ENCODE peak calls at places on chromosomes 16 and 17, in four cellular contexts. Z is ascending aorta, G is astrocyte of the spinal cord, H is mesothelial cell of epicardium. S is an unnamed sample.

GRCh38 chr17:61947367-61948078 is 19.7 kb upstream of the INTS2 start:
- DNase-seq in Z (no peak), G (no peak), H (no peak), S (no peak)

GRCh38 chr16:1314399-1315068 is 5.1 kb downstream of the UBE2I start:
- DNase-seq in Z (no peak), G (no peak), H (no peak), S (no peak)

GRCh38 chr16:74667215-74667765 is 613 bp upstream of the RFWD3 start:
- DNase-seq in Z (no peak), G (peak), H (no peak), S (peak)

GRCh38 chr17:42803074-42803883 is 4.6 kb downstream of the CNTD1 start:
- DNase-seq in Z (no peak), G (peak), H (no peak), S (no peak)

GRCh38 chr16:85529489-85530369 is 83.4 kb upstream of the GSE1 start:
- DNase-seq in Z (no peak), G (no peak), H (no peak), S (no peak)

GRCh38 chr16:90035902-90036301 is 16.6 kb upstream of the DBNDD1 start:
- DNase-seq in Z (no peak), G (peak), H (no peak), S (no peak)

GRCh38 chr17:72725432-72726068 is 366.9 kb downstream of the SLC39A11 start:
- DNase-seq in Z (no peak), G (peak), H (peak), S (peak)

GRCh38 chr17:31803494-31804213 is 55.4 kb downstream of the COPRS start:
- DNase-seq in Z (no peak), G (no peak), H (no peak), S (no peak)

GRCh38 chr17:44911133-44912001 is 3.9 kb downstream of the GFAP start:
- DNase-seq in Z (no peak), G (peak), H (no peak), S (peak)

GRCh38 chr17:32772453-32773025 is 104.4 kb downstream of the MYO1D start:
- DNase-seq in Z (no peak), G (no peak), H (no peak), S (no peak)

GRCh38 chr17:31581022-31581483 is 189.6 kb downstream of the RAB11FIP4 start:
- DNase-seq in Z (no peak), G (peak), H (no peak), S (peak)

GRCh38 chr16:12131755-12132154 is 155.2 kb downstream of the SNX29 start:
- DNase-seq in Z (no peak), G (no peak), H (no peak), S (no peak)
- TF ChIP-seq CTCF in Z (no peak), G (no peak), H (no peak), S (no peak)

DNA sequence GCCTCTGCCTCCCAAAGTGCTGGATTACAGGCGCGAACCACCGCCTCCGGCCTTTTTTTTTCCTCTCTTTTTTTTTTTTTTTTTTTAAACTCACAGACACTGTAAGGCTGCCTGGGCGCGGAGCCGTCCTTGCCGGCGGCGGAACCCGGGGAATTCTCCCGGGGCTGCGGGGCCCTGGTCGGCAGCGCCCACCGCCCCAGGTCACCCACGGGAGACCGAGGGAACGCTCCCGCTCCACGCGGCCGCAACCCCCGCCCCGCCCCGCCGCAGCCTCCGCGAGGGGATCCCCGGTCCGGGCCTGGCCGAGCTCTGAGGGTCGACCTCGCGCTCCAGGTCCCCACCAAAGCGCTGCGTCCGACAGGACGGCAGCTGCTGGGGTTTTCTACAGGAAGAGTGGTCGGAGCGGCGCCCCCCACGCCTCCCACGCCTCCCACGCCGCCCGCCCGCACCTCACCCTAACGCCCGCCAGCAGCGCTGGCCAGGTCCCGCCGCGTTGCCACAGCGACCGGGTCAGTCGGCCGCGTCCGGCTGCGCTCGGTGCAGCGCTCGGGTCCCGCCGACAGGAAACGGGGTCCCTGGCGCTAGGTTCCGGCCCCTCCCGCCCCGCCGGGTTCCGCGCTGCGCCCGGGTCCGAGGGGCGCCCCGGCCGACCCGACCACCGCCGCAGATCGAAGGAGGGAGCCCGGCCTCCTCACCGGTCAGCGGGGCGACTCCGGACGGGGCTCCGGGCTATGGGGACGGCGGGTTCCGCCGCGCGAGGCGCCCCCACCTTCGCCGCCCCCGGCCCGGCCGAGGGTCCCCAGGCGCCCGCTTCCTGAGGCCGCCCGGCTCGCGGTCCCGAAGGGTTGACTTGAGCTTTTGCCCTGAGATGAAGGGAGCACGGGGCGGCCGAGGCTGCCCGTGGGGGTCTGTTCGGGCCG is at the start of gene CCDC57:
- DNase-seq in Z (no peak), G (peak), H (no peak), S (peak)
- TF ChIP-seq CTCF in Z (peak), G (no peak), H (no peak), S (no peak)

GRCh38 chr17:56085576-56086267 is 67.6 kb upstream of the ANKFN1 start:
- DNase-seq in Z (no peak), G (peak), H (no peak), S (no peak)

GRCh38 chr17:56087199-56087598 is 66.1 kb upstream of the ANKFN1 start:
- DNase-seq in Z (no peak), G (no peak), H (no peak), S (no peak)

GRCh38 chr17:56083475-56083874 is 69.8 kb upstream of the ANKFN1 start:
- DNase-seq in Z (no peak), G (no peak), H (no peak), S (no peak)
- TF ChIP-seq CTCF in Z (no peak), G (no peak), H (no peak), S (no peak)

GRCh38 chr16:20806168-20807050 is at the start of the genes ERI2 and REXO5:
- DNase-seq in Z (peak), G (peak), H (peak), S (peak)
- TF ChIP-seq CTCF in Z (no peak), G (peak), H (no peak), S (peak)

GRCh38 chr16:11432856-11433395 is 87.7 kb downstream of the RMI2 start:
- DNase-seq in Z (no peak), G (no peak), H (no peak), S (no peak)
- TF ChIP-seq CTCF in Z (no peak), G (no peak), H (no peak), S (no peak)

DNA sequence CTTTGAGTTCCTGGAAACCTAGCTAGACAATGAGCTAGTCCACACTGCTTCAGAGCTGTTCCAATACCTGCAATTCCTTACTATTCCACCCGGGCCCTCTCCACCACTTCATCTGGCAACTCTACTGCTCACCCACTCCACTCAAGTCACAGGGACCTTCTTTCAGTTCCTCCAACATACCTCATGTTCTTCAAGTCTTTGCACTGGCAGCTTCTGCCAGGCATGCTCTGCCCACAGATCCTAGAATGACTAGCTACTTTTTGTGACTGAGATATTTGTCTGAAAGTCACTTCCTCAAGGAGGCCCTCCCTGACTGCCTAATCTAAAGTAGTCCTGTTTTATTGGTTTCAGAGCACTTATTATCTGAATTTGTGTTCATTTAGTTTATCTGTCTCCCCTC is 86.4 kb downstream of the TEX14 start:
- DNase-seq in Z (no peak), G (no peak), H (no peak), S (no peak)
- TF ChIP-seq CTCF in Z (no peak), G (no peak), H (no peak), S (no peak)

DNA sequence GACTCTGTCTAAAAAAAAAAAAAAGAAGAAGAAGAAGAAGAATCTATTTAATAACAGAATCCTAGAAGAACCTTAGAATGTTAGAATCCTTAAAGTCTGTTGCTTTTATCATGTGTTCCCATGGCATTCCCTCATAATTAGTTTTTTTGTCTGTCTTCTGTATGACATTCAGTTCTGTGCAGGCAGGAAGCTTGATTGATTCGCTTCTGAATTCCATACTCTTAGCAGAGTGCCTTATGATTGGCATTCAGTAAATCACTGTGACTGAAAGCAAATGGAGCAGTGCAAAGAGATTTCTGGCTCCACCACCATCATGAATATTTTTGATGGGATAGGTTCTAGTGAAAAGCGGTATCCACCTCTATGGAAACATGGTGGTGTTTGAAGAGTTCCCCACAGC is 1065.9 kb upstream of the RBFOX1 start:
- DNase-seq in Z (no peak), G (no peak), H (no peak), S (no peak)
- TF ChIP-seq CTCF in Z (no peak), G (no peak), H (no peak), S (no peak)

DNA sequence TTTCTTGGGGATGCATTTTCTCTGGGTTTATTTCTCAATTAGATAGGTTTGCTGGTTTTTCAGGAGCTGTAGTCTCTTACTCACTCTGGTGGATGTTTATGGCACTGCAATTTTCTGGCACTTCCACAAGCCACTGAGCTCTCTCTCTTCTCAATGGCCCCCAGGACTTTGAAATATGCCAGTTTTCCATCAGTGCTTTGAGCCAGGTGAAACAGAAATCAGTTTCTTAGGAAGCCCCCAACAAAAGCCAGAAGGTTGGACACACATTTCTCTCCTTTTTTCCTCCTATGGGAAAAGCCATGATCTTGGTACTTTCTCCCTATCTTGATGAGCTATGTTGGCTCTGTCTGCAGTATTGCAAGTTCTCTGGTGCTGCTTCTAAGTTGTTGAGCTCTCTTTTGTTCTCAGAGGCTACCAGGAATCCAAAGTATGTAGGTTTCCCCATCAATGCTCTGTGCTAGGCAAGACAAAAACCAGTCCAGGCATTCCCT is 90.7 kb upstream of the SMIM36 start:
- DNase-seq in Z (no peak), G (peak), H (no peak), S (peak)
- TF ChIP-seq CTCF in Z (peak), G (peak), H (peak), S (peak)

GRCh38 chr16:84355149-84355548 is 13.2 kb upstream of the ATP2C2 start:
- DNase-seq in Z (no peak), G (no peak), H (no peak), S (no peak)
- TF ChIP-seq CTCF in Z (no peak), G (no peak), H (no peak), S (no peak)

S was measured in fibroblast of pulmonary artery.